ENCODE peak calls at places on chromosome X, in four cellular contexts. One of them, this sample, is unnamed.

GRCh38 chrX:24167719-24168472 is 18.4 kb downstream of the ZFX start:
- DNase-seq in K562: no peak
- DNase-seq in HepG2: no peak
- DNase-seq in GM12878: no peak
- DNase-seq in this sample: no peak

GRCh38 chrX:66012094-66012534 is 27.8 kb downstream of the VSIG4 start:
- DNase-seq in HepG2: no peak
- DNase-seq in GM12878: peak; percentile 48
- DNase-seq in K562: peak; percentile 60
- DNase-seq in this sample: no peak

GRCh38 chrX:100478714-100479113 is 68.6 kb upstream of the PCDH19 start:
- DNase-seq in GM12878: no peak
- DNase-seq in HepG2: no peak
- DNase-seq in K562: no peak
- DNase-seq in this sample: no peak

GRCh38 chrX:65667503-65668355 is at the start of gene MSN:
- DNase-seq in K562: peak; percentile 83
- DNase-seq in HepG2: no peak
- DNase-seq in GM12878: no peak
- DNase-seq in this sample: peak; percentile 58

GRCh38 chrX:16903274-16904019 is 33.3 kb upstream of the RBBP7 start:
- DNase-seq in K562: no peak
- DNase-seq in HepG2: no peak
- DNase-seq in GM12878: peak; percentile 15
- DNase-seq in this sample: no peak

GRCh38 chrX:153708415-153708814 is 15.8 kb downstream of the BCAP31 start:
- DNase-seq in K562: peak; percentile 89
- DNase-seq in HepG2: peak; percentile 65
- DNase-seq in GM12878: no peak
- DNase-seq in this sample: peak; percentile 73

GRCh38 chrX:134144231-134144630 is 92.8 kb upstream of the CCDC160 start:
- DNase-seq in K562: peak; percentile 8
- DNase-seq in HepG2: peak; percentile 25
- DNase-seq in GM12878: no peak
- DNase-seq in this sample: no peak

GRCh38 chrX:40169193-40170086 is 71.7 kb upstream of the BCOR start:
- DNase-seq in HepG2: peak; percentile 70
- DNase-seq in K562: peak; percentile 87
- DNase-seq in GM12878: no peak
- DNase-seq in this sample: peak; percentile 80

GRCh38 chrX:114962209-114962608 is 55.2 kb downstream of the IL13RA2 start:
- DNase-seq in GM12878: no peak
- DNase-seq in HepG2: no peak
- DNase-seq in K562: no peak
- DNase-seq in this sample: no peak

GRCh38 chrX:40100537-40101429 is 3.0 kb upstream of the BCOR start:
- DNase-seq in HepG2: no peak
- DNase-seq in K562: peak; percentile 71
- DNase-seq in GM12878: no peak
- DNase-seq in this sample: no peak

GRCh38 chrX:37993857-37994619 is 12.3 kb upstream of the SYTL5 start:
- DNase-seq in GM12878: peak; percentile 30
- DNase-seq in HepG2: peak; percentile 19
- DNase-seq in K562: peak; percentile 17
- DNase-seq in this sample: peak; percentile 54
- TF ChIP-seq ATF2 in GM12878: no peak
- TF ChIP-seq ATF2 in HepG2: no peak
- TF ChIP-seq ATF2 in K562: no peak
- TF ChIP-seq ATF2 in this sample: no peak

DNA sequence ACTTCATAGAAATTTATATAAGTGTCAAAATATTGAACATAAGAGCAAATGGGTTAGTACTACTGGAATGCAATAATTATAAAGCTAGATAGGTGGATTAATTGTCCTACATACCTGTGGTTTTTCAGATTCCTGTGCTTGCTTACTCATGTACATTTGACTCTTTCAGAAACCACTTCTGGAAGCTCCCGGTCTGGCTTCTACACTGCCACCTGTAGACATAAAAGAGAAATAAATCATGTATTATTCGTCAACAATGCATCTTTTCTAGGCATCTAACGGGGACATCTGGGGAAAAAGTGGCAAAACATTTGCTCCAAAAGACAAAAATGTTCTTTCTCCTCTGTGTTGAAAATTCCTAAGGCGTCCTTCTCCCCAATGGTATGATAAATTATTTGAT is 648.6 kb upstream of the DIPK2B start:
- DNase-seq in HepG2: peak; percentile 61
- DNase-seq in GM12878: no peak
- DNase-seq in K562: peak; percentile 4
- DNase-seq in this sample: no peak
- TF ChIP-seq MAX in HepG2: no peak
- TF ChIP-seq MAX in GM12878: no peak
- TF ChIP-seq MAX in K562: no peak
- TF ChIP-seq MAX in this sample: no peak

GRCh38 chrX:20294957-20295356 is 28.2 kb upstream of the RPS6KA3 start:
- DNase-seq in GM12878: no peak
- DNase-seq in K562: no peak
- DNase-seq in HepG2: no peak
- DNase-seq in this sample: no peak

GRCh38 chrX:20306668-20307067 is 40.0 kb upstream of the RPS6KA3 start:
- DNase-seq in HepG2: peak; percentile 64
- DNase-seq in K562: no peak
- DNase-seq in GM12878: no peak
- DNase-seq in this sample: no peak

GRCh38 chrX:20300822-20301221 is 34.1 kb upstream of the RPS6KA3 start:
- DNase-seq in GM12878: no peak
- DNase-seq in K562: no peak
- DNase-seq in HepG2: no peak
- DNase-seq in this sample: no peak
- TF ChIP-seq CREM in GM12878: no peak
- TF ChIP-seq CREM in K562: no peak
- TF ChIP-seq CREM in HepG2: no peak
- TF ChIP-seq CREM in this sample: no peak

DNA sequence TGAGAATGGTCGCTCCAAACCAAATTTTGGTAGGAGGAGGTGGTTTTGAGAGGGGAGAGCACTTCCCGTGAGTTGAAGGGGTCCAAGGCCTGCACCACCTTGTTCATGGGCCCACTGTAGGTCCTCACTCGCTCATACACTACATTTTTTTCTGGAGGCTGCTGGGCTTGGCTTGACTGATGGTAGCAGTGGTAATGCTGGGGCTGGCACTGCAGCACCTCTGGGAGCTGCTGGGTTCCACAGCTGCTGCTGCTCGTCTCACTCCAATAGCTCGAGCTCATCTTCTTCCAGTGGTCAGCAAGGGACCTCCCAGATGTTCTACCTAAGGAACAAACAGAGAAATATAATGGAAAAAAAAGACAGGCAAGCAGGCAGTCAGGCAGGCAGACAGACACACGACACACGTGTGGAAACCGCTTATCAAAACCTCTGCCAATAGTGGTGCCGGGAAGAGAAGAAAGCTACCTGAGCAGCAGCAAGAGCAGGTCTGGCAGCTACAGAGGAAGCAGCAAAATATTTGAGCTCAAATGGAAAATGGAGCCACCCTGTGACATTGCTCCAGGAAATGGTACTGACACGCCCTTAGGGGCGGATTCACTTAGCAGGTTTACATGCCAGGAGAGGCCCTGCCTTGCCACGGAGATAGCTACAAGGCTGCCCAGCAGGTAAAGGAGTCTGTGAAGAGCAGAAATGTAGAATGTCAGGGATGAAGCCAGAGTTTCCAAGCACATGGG is at the start of gene POF1B:
- DNase-seq in K562: no peak
- DNase-seq in GM12878: peak; percentile 23
- DNase-seq in HepG2: no peak
- DNase-seq in this sample: no peak
- TF ChIP-seq ATF2 in K562: no peak
- TF ChIP-seq ATF2 in GM12878: no peak
- TF ChIP-seq ATF2 in HepG2: no peak
- TF ChIP-seq ATF2 in this sample: no peak

GRCh38 chrX:119391279-119391678 is 7.9 kb upstream of the SLC25A43 start:
- DNase-seq in HepG2: peak; percentile 22
- DNase-seq in GM12878: no peak
- DNase-seq in K562: peak; percentile 24
- DNase-seq in this sample: no peak

GRCh38 chrX:119389854-119390501 is 9.2 kb upstream of the SLC25A43 start:
- DNase-seq in GM12878: no peak
- DNase-seq in K562: peak; percentile 27
- DNase-seq in HepG2: peak; percentile 11
- DNase-seq in this sample: peak; percentile 15

GRCh38 chrX:119393144-119393543 is 6.0 kb upstream of the SLC25A43 start:
- DNase-seq in K562: no peak
- DNase-seq in GM12878: no peak
- DNase-seq in HepG2: no peak
- DNase-seq in this sample: no peak

GRCh38 chrX:119389214-119389613 is 9.9 kb upstream of the SLC25A43 start:
- DNase-seq in GM12878: no peak
- DNase-seq in K562: no peak
- DNase-seq in HepG2: peak; percentile 40
- DNase-seq in this sample: no peak
- TF ChIP-seq MAX in GM12878: no peak
- TF ChIP-seq MAX in K562: no peak
- TF ChIP-seq MAX in HepG2: no peak
- TF ChIP-seq MAX in this sample: no peak

GRCh38 chrX:2928127-2928582 is 984 bp downstream of the ARSD start:
- DNase-seq in GM12878: no peak
- DNase-seq in HepG2: peak; percentile 55
- DNase-seq in K562: no peak
- DNase-seq in this sample: peak; percentile 60
- TF ChIP-seq CREM in GM12878: no peak
- TF ChIP-seq CREM in HepG2: no peak
- TF ChIP-seq CREM in K562: no peak
- TF ChIP-seq CREM in this sample: no peak

This sample was measured in WTC11.